ENCODE peak calls at places on chromosomes 12 and 14, in ten cellular contexts. W is activated gamma-delta T cell; H is progenitor cell of endocrine pancreas; Q is Daoy; I is mesothelial cell of epicardium; X is posterior vena cava; F is activated effector memory CD4-positive, alpha-beta T cell treated with Interleukin-2 at 50 U/mL for 16 hours; U is AG09309; S is anterior cingulate cortex; C is epithelial cell of esophagus. Z is an unnamed sample.

GRCh38 chr14:106788534-106788933 is 1262.2 kb downstream of the TMEM121 start:
- DNase-seq in U (no peak), X (no peak), F (no peak), I (no peak), S (no peak), W (no peak), Q (no peak), C (no peak), H (no peak), Z (no peak)

GRCh38 chr12:50614167-50614762 is 109.5 kb downstream of the DIP2B start:
- DNase-seq in C (peak), U (no peak), Q (peak), I (no peak), W (no peak), S (peak), H (no peak), X (no peak), F (no peak), Z (no peak)

GRCh38 chr14:91302391-91302790 is 57.9 kb upstream of the GPR68 start:
- DNase-seq in H (no peak), Q (no peak), C (no peak), U (no peak), F (no peak), W (no peak), X (no peak), S (no peak), I (no peak), Z (no peak)

GRCh38 chr12:79983492-79983891 is 48.6 kb upstream of the PPP1R12A start:
- DNase-seq in F (no peak), I (no peak), H (no peak), X (no peak), U (peak), W (no peak), S (no peak), Q (peak), C (peak), Z (no peak)

GRCh38 chr12:125288931-125289928 is 224.0 kb downstream of the AACS start:
- DNase-seq in W (no peak), F (no peak), H (no peak), Q (no peak), S (no peak), I (no peak), U (no peak), X (no peak), C (no peak), Z (no peak)

GRCh38 chr14:55585854-55586253 is 5.8 kb downstream of the KTN1 start:
- DNase-seq in X (no peak), Q (peak), S (no peak), U (no peak), I (no peak), C (peak), W (no peak), F (no peak), H (no peak), Z (no peak)

GRCh38 chr12:107331912-107332311 is 238.6 kb upstream of the CRY1 start:
- DNase-seq in H (no peak), C (no peak), S (no peak), Q (peak), I (no peak), U (no peak), X (no peak), W (no peak), F (no peak), Z (no peak)

GRCh38 chr12:107448198-107448597 is 237.4 kb upstream of the PWP1 start:
- DNase-seq in I (no peak), S (no peak), F (no peak), H (no peak), W (no peak), Q (peak), X (no peak), U (no peak), C (peak), Z (no peak)

GRCh38 chr14:76293923-76294322 is 82.0 kb upstream of the ESRRB start:
- DNase-seq in X (no peak), U (no peak), W (no peak), S (no peak), Q (no peak), F (no peak), H (no peak), C (no peak), I (no peak), Z (no peak)

Z was measured in heart left ventricle.